ENCODE peak calls at places on chromosomes 13 and 19, in ten cellular contexts. X is heart right ventricle, R is iris pigment epithelial cell, B is stomach, T is breast epithelium, A is occipital lobe, Y is AG08396, M is DMS53, G is T-helper 9 cell, H is endothelial cell. P is an unnamed sample.

GRCh38 chr13:32314271-32314967 is 744 bp downstream of the ZAR1L start:
- DNase-seq in X (peak; percentile 48), R (no peak), B (peak; percentile 28), T (no peak), A (no peak), Y (no peak), M (peak; percentile 87), G (no peak), H (no peak), P (peak; percentile 81)

GRCh38 chr19:6654347-6655310 is 15.3 kb downstream of the TNFSF14 start:
- DNase-seq in X (no peak), R (no peak), B (no peak), T (no peak), A (no peak), Y (no peak), M (no peak), G (peak; percentile 18), H (no peak), P (no peak)

GRCh38 chr19:5292453-5292842 is 48.2 kb downstream of the PTPRS start:
- DNase-seq in X (peak; percentile 69), R (no peak), B (peak; percentile 60), T (no peak), A (no peak), Y (peak; percentile 83), M (no peak), G (no peak), H (no peak), P (peak; percentile 68)

GRCh38 chr19:3585301-3586123 is at the start of gene GIPC3:
- DNase-seq in X (no peak), R (no peak), B (no peak), T (no peak), A (no peak), Y (no peak), M (no peak), G (no peak), H (peak; percentile 39), P (no peak)

GRCh38 chr19:44820648-44821609 is 12.0 kb downstream of the BCAM start:
- DNase-seq in X (peak; percentile 80), R (no peak), B (no peak), T (no peak), A (no peak), Y (peak; percentile 71), M (no peak), G (no peak), H (no peak), P (peak; percentile 76)

GRCh38 chr19:53870485-53870844 is 2.8 kb downstream of the MYADM start:
- DNase-seq in X (no peak), R (peak; percentile 37), B (peak; percentile 60), T (no peak), A (no peak), Y (peak; percentile 17), M (no peak), G (no peak), H (no peak), P (peak; percentile 52)

GRCh38 chr19:23665651-23666410 is 21.2 kb downstream of the ZNF675 start:
- DNase-seq in X (no peak), R (no peak), B (no peak), T (no peak), A (no peak), Y (no peak), M (no peak), G (no peak), H (no peak), P (no peak)

GRCh38 chr19:56115490-56115889 is 5.6 kb downstream of the ZNF787 start:
- DNase-seq in X (no peak), R (no peak), B (no peak), T (no peak), A (no peak), Y (no peak), M (no peak), G (no peak), H (no peak), P (no peak)

GRCh38 chr19:42081584-42082258 is 5.8 kb downstream of the ZNF574 start:
- DNase-seq in X (no peak), R (peak; percentile 70), B (no peak), T (no peak), A (no peak), Y (peak; percentile 76), M (peak; percentile 75), G (no peak), H (no peak), P (no peak)

GRCh38 chr19:46766569-46767317 is 20.5 kb upstream of the STRN4 start:
- DNase-seq in X (no peak), R (peak; percentile 34), B (peak; percentile 58), T (no peak), A (no peak), Y (no peak), M (peak; percentile 75), G (peak; percentile 53), H (peak; percentile 47), P (peak; percentile 56)

GRCh38 chr13:97122381-97122996 is 99.6 kb upstream of the MBNL2 start:
- DNase-seq in X (no peak), R (peak; percentile 86), B (no peak), T (no peak), A (no peak), Y (no peak), M (peak; percentile 29), G (no peak), H (no peak), P (no peak)

GRCh38 chr13:32237681-32238080 is 77.5 kb downstream of the ZAR1L start:
- DNase-seq in X (no peak), R (no peak), B (no peak), T (no peak), A (no peak), Y (no peak), M (no peak), G (no peak), H (no peak), P (no peak)

GRCh38 chr19:50000038-50000890 is 24.9 kb downstream of the VRK3 start:
- DNase-seq in X (no peak), R (no peak), B (no peak), T (no peak), A (no peak), Y (no peak), M (no peak), G (no peak), H (no peak), P (no peak)

GRCh38 chr19:49875801-49876421 is 1.2 kb downstream of the AKT1S1 start:
- DNase-seq in X (peak; percentile 74), R (peak; percentile 39), B (no peak), T (no peak), A (peak; percentile 52), Y (no peak), M (peak; percentile 60), G (no peak), H (peak; percentile 58), P (peak; percentile 83)

GRCh38 chr19:47471381-47471732 is 336 bp downstream of the SLC8A2 start:
- DNase-seq in X (no peak), R (no peak), B (no peak), T (no peak), A (no peak), Y (no peak), M (no peak), G (no peak), H (no peak), P (no peak)

GRCh38 chr19:5150902-5151741 is 182.2 kb downstream of the KDM4B start:
- DNase-seq in X (peak; percentile 8), R (no peak), B (no peak), T (no peak), A (no peak), Y (no peak), M (no peak), G (no peak), H (no peak), P (peak; percentile 32)

GRCh38 chr19:912181-913079 is 589 bp downstream of the R3HDM4 start:
- DNase-seq in X (no peak), R (no peak), B (no peak), T (no peak), A (no peak), Y (no peak), M (no peak), G (peak; percentile 43), H (no peak), P (no peak)

GRCh38 chr19:44931541-44931940 is 10.5 kb upstream of the APOC4 start:
- DNase-seq in X (no peak), R (no peak), B (no peak), T (no peak), A (no peak), Y (no peak), M (no peak), G (no peak), H (no peak), P (no peak)

GRCh38 chr13:40662866-40663265 is 3.6 kb downstream of the FOXO1 start:
- DNase-seq in X (no peak), R (no peak), B (no peak), T (no peak), A (no peak), Y (no peak), M (no peak), G (no peak), H (no peak), P (no peak)

GRCh38 chr13:113849546-113849945 is 14.3 kb downstream of the GAS6 start:
- DNase-seq in X (no peak), R (no peak), B (no peak), T (no peak), A (no peak), Y (no peak), M (no peak), G (no peak), H (no peak), P (no peak)

GRCh38 chr13:76647550-76647949 is 238.7 kb downstream of the KCTD12 start:
- DNase-seq in X (no peak), R (no peak), B (no peak), T (no peak), A (no peak), Y (no peak), M (no peak), G (no peak), H (no peak), P (no peak)

GRCh38 chr19:18194554-18195238 is 1.7 kb downstream of the MPV17L2 start:
- DNase-seq in X (peak; percentile 44), R (no peak), B (no peak), T (no peak), A (no peak), Y (no peak), M (no peak), G (no peak), H (peak; percentile 35), P (peak; percentile 56)

GRCh38 chr13:24005711-24006281 is 108.5 kb upstream of the C1QTNF9B start:
- DNase-seq in X (no peak), R (no peak), B (no peak), T (no peak), A (no peak), Y (no peak), M (peak; percentile 69), G (no peak), H (no peak), P (no peak)

GRCh38 chr19:19214892-19215291 is 3.1 kb downstream of the NCAN start:
- DNase-seq in X (peak; percentile 50), R (peak; percentile 22), B (no peak), T (no peak), A (no peak), Y (peak; percentile 68), M (peak; percentile 28), G (no peak), H (peak; percentile 88), P (peak; percentile 55)

GRCh38 chr13:40476175-40476958 is 190.1 kb downstream of the FOXO1 start:
- DNase-seq in X (no peak), R (no peak), B (no peak), T (no peak), A (no peak), Y (peak; percentile 41), M (no peak), G (no peak), H (no peak), P (no peak)

GRCh38 chr13:79861731-79862130 is 380.8 kb downstream of the NDFIP2 start:
- DNase-seq in X (no peak), R (no peak), B (peak; percentile 48), T (no peak), A (no peak), Y (no peak), M (no peak), G (no peak), H (no peak), P (no peak)

GRCh38 chr19:31504221-31504620 is 155.0 kb upstream of the TSHZ3 start:
- DNase-seq in X (no peak), R (no peak), B (no peak), T (no peak), A (no peak), Y (no peak), M (no peak), G (no peak), H (no peak), P (no peak)

GRCh38 chr13:101930331-101930730 is 471.5 kb downstream of the FGF14 start:
- DNase-seq in X (no peak), R (peak; percentile 37), B (no peak), T (no peak), A (no peak), Y (peak; percentile 36), M (no peak), G (no peak), H (no peak), P (no peak)